ENCODE peak calls at places on chromosomes 6 and 20, in eight cellular contexts. C is A673, O is cardiac fibroblast, G is psoas muscle, V is right lobe of liver, Y is A549, L is IMR-90, N is NB4. T is an unnamed sample.

GRCh38 chr6:81401970-81402690 is 350.4 kb downstream of the TENT5A start:
- DNase-seq in C (no peak), O (peak), G (no peak), V (no peak), Y (no peak), L (peak), N (no peak), T (peak)

GRCh38 chr6:118813795-118814194 is 80.2 kb upstream of the ASF1A start:
- DNase-seq in C (no peak), O (peak), G (no peak), V (no peak), Y (no peak), L (peak), N (peak), T (peak)

GRCh38 chr6:80789912-80790635 is 683.6 kb downstream of the BCKDHB start:
- DNase-seq in C (no peak), O (peak), G (no peak), V (no peak), Y (no peak), L (peak), N (no peak), T (no peak)

GRCh38 chr6:53014744-53015143 is 19.7 kb upstream of the GSTA4 start:
- DNase-seq in C (no peak), O (no peak), G (no peak), V (no peak), Y (no peak), L (peak), N (no peak), T (no peak)

GRCh38 chr20:22060610-22061009 is 355.1 kb downstream of the PAX1 start:
- DNase-seq in C (no peak), O (no peak), G (no peak), V (no peak), Y (no peak), L (no peak), N (no peak), T (no peak)

GRCh38 chr6:2765896-2766766 is 938 bp downstream of the WRNIP1 start:
- DNase-seq in C (peak), O (peak), G (peak), V (peak), Y (peak), L (peak), N (peak), T (peak)

GRCh38 chr6:16146527-16146955 is 17.7 kb downstream of the MYLIP start:
- DNase-seq in C (no peak), O (peak), G (no peak), V (no peak), Y (no peak), L (no peak), N (no peak), T (no peak)

GRCh38 chr6:29892696-29893095 is 49.6 kb upstream of the HLA-A start:
- DNase-seq in C (no peak), O (no peak), G (no peak), V (no peak), Y (no peak), L (no peak), N (no peak), T (peak)

GRCh38 chr6:2028457-2029038 is 216.9 kb downstream of the GMDS start:
- DNase-seq in C (peak), O (no peak), G (no peak), V (no peak), Y (peak), L (no peak), N (peak), T (no peak)

GRCh38 chr6:165245287-165245686 is 64.1 kb downstream of the C6orf118 start:
- DNase-seq in C (peak), O (peak), G (no peak), V (no peak), Y (peak), L (peak), N (peak), T (no peak)

GRCh38 chr6:79377047-79377446 is 142.6 kb upstream of the HMGN3 start:
- DNase-seq in C (no peak), O (peak), G (no peak), V (no peak), Y (no peak), L (no peak), N (no peak), T (peak)

GRCh38 chr6:37535701-37536461 is 36.2 kb upstream of the CCDC167 start:
- DNase-seq in C (no peak), O (no peak), G (no peak), V (no peak), Y (no peak), L (no peak), N (no peak), T (no peak)

GRCh38 chr20:46635514-46636091 is 15.7 kb downstream of the SLC13A3 start:
- DNase-seq in C (no peak), O (no peak), G (no peak), V (no peak), Y (no peak), L (no peak), N (no peak), T (no peak)

GRCh38 chr20:51533291-51534172 is 9.0 kb downstream of the NFATC2 start:
- DNase-seq in C (no peak), O (peak), G (no peak), V (no peak), Y (peak), L (peak), N (no peak), T (peak)

GRCh38 chr6:47414517-47415167 is 62.9 kb upstream of the CD2AP start:
- DNase-seq in C (peak), O (peak), G (no peak), V (peak), Y (peak), L (peak), N (peak), T (peak)

GRCh38 chr6:31350551-31350950 is 6.4 kb downstream of the HLA-B start:
- DNase-seq in C (no peak), O (no peak), G (no peak), V (no peak), Y (no peak), L (no peak), N (no peak), T (no peak)

GRCh38 chr6:121847806-121848522 is 412.5 kb downstream of the GJA1 start:
- DNase-seq in C (peak), O (no peak), G (no peak), V (no peak), Y (no peak), L (no peak), N (peak), T (no peak)

GRCh38 chr6:40383348-40384115 is 203.6 kb downstream of the LRFN2 start:
- DNase-seq in C (no peak), O (no peak), G (no peak), V (no peak), Y (no peak), L (no peak), N (no peak), T (no peak)

GRCh38 chr6:113315879-113316278 is 541.3 kb upstream of the MARCKS start:
- DNase-seq in C (no peak), O (peak), G (no peak), V (no peak), Y (no peak), L (no peak), N (no peak), T (peak)

GRCh38 chr20:51837876-51838420 is 35.6 kb upstream of the SALL4 start:
- DNase-seq in C (no peak), O (no peak), G (no peak), V (no peak), Y (no peak), L (no peak), N (no peak), T (no peak)

GRCh38 chr6:159961523-159961922 is 7.4 kb upstream of the IGF2R start:
- DNase-seq in C (no peak), O (peak), G (no peak), V (no peak), Y (no peak), L (peak), N (peak), T (peak)

GRCh38 chr20:18019068-18019467 is 38.6 kb downstream of the OVOL2 start:
- DNase-seq in C (peak), O (peak), G (no peak), V (no peak), Y (peak), L (peak), N (peak), T (no peak)

GRCh38 chr6:119121367-119121766 is 42.9 kb upstream of the FAM184A start:
- DNase-seq in C (peak), O (no peak), G (no peak), V (no peak), Y (no peak), L (no peak), N (no peak), T (no peak)

GRCh38 chr6:56096454-56096853 is 150.9 kb downstream of the COL21A1 start:
- DNase-seq in C (peak), O (no peak), G (no peak), V (no peak), Y (no peak), L (no peak), N (no peak), T (no peak)

GRCh38 chr6:137214931-137215330 is 4.3 kb downstream of the IFNGR1 start:
- DNase-seq in C (no peak), O (peak), G (no peak), V (no peak), Y (no peak), L (no peak), N (no peak), T (no peak)

GRCh38 chr6:56835612-56836011 is 119.3 kb upstream of the BEND6 start:
- DNase-seq in C (no peak), O (no peak), G (no peak), V (no peak), Y (no peak), L (no peak), N (no peak), T (no peak)

GRCh38 chr6:43436577-43437282 is 9.4 kb downstream of the ABCC10 start:
- DNase-seq in C (no peak), O (peak), G (no peak), V (peak), Y (peak), L (peak), N (no peak), T (peak)

GRCh38 chr6:134739299-134740090 is 210.4 kb downstream of the ALDH8A1 start:
- DNase-seq in C (no peak), O (peak), G (no peak), V (no peak), Y (no peak), L (peak), N (no peak), T (peak)

GRCh38 chr6:5274231-5274630 is 12.9 kb downstream of the FARS2 start:
- DNase-seq in C (no peak), O (no peak), G (no peak), V (no peak), Y (no peak), L (no peak), N (no peak), T (no peak)

GRCh38 chr20:5400164-5400762 is 83.5 kb upstream of the PROKR2 start:
- DNase-seq in C (peak), O (peak), G (no peak), V (no peak), Y (no peak), L (peak), N (peak), T (peak)

GRCh38 chr6:88008411-88008810 is 39.2 kb upstream of the SPACA1 start:
- DNase-seq in C (no peak), O (peak), G (no peak), V (no peak), Y (no peak), L (no peak), N (no peak), T (no peak)

GRCh38 chr6:120826253-120826652 is 508.0 kb downstream of the TBC1D32 start:
- DNase-seq in C (peak), O (peak), G (no peak), V (no peak), Y (peak), L (no peak), N (peak), T (no peak)

GRCh38 chr6:169807699-169808607 is 56.5 kb downstream of the ERMARD start:
- DNase-seq in C (no peak), O (no peak), G (no peak), V (peak), Y (no peak), L (no peak), N (no peak), T (no peak)

GRCh38 chr20:53818457-53819177 is 225.0 kb upstream of the ZNF217 start:
- DNase-seq in C (no peak), O (no peak), G (no peak), V (no peak), Y (no peak), L (no peak), N (no peak), T (no peak)

GRCh38 chr6:130598021-130598989 is 228.9 kb upstream of the SMLR1 start:
- DNase-seq in C (no peak), O (peak), G (no peak), V (no peak), Y (no peak), L (no peak), N (no peak), T (no peak)

DNA sequence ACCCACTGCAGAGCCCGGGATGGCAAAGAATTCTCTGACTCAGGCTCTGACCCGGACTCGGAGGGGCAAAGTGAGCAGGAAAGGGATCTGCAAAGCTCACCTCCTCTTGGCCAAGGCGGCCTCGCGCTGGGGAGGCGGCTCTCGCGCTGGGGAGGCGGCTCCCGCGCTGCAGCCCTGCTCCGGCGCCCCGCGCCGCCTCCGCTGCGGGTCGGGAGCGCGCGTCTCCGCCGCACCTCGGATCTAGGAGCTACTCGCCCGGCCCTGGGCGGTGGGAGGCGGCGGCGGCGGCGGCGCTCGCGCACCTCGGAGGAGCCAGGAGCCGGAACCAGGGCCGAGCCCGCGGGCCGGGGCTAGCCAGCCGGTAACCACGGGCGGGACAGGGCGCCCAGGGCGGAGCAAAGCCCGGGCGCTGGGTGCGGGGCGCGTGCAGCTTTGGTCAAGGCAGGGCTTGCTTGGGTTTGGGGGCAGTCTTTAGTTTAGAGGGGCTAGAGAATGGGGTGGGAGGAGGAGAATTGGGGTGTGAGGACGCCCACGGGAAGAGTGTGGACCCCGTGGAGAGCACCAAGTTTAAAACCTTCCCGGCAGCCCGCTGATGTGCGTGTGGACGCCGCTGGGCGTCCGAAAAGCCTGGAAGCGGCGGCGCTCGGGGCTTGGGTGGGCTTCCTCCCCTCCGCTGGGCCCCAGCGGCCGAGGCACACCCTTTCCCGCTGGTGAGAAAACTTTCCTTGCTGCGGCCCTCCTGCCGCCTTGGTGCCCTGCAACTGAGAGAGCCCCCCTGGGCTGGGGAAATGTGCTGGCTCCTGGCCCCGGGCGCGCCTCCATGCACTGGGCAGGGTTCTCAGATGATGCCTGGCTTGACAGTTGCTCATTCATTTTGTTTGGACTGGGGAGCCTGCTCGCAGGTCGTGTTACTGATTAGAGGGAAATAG is at the start of gene MRAP2:
- DNase-seq in C (peak), O (peak), G (peak), V (peak), Y (peak), L (no peak), N (peak), T (no peak)
- TF ChIP-seq CTCF in C (no peak), O (no peak), G (no peak), V (no peak), Y (no peak), L (no peak), N (no peak), T (no peak)

DNA sequence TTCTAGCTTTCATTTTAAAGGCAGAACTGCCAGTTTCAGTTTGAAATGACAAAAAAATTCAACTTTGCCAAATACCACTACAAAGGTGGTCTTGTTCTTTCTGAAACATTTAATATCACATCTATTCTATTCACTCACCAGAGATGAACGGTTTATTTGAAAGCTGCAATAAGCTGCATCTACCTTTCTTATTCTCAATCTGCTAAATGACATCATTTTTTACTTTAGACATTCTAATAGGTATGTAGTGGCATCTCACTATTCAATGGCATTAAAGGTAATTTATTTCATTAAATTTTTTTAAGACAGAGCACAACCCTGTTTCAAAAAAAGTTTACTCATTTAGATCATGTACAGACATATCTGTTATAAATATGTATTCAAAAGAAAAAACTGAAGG is 66.5 kb upstream of the SMIM29 start:
- DNase-seq in C (no peak), O (no peak), G (no peak), V (no peak), Y (no peak), L (no peak), N (no peak), T (no peak)
- H3K4me3 ChIP-seq in C (no peak), O (no peak), G (no peak), V (no peak), Y (no peak), L (no peak), N (no peak), T (no peak)

GRCh38 chr20:59428441-59429205 is 128.2 kb downstream of the EDN3 start:
- DNase-seq in C (peak), O (no peak), G (no peak), V (no peak), Y (peak), L (no peak), N (peak), T (no peak)
- TF ChIP-seq CTCF in C (peak), O (no peak), G (no peak), V (no peak), Y (peak), L (no peak), N (peak), T (no peak)

GRCh38 chr6:111956098-111956497 is 82.8 kb upstream of the FYN start:
- DNase-seq in C (no peak), O (no peak), G (no peak), V (no peak), Y (no peak), L (no peak), N (no peak), T (no peak)

GRCh38 chr6:111957623-111958315 is 84.5 kb upstream of the FYN start:
- DNase-seq in C (no peak), O (no peak), G (no peak), V (no peak), Y (no peak), L (peak), N (no peak), T (no peak)

GRCh38 chr6:111952821-111953535 is 79.7 kb upstream of the FYN start:
- DNase-seq in C (no peak), O (peak), G (no peak), V (no peak), Y (peak), L (peak), N (peak), T (no peak)

GRCh38 chr6:111958534-111958933 is 85.3 kb upstream of the FYN start:
- DNase-seq in C (no peak), O (no peak), G (no peak), V (no peak), Y (no peak), L (no peak), N (peak), T (no peak)
- H3K4me3 ChIP-seq in C (no peak), O (no peak), G (no peak), V (no peak), Y (no peak), L (no peak), N (no peak), T (no peak)

GRCh38 chr6:99324996-99325395 is 24.5 kb downstream of the FAXC start:
- DNase-seq in C (no peak), O (no peak), G (no peak), V (no peak), Y (no peak), L (no peak), N (no peak), T (no peak)
- TF ChIP-seq CTCF in C (no peak), O (no peak), G (no peak), V (no peak), Y (no peak), L (no peak), N (no peak), T (no peak)